ENCODE peak calls at places on chromosomes 13 and 19, in five cellular contexts. W is IMR-90, V is neuronal stem cell, T is trophoblast cell, I is H9. K is an unnamed sample.

GRCh38 chr19:41753159-41753558 is 2.2 kb upstream of the CEACAM6 start:
- DNase-seq in T (peak; percentile 18), W (no peak), V (peak; percentile 14), I (peak; percentile 65), K (no peak)

GRCh38 chr13:72808917-72809500 is 27.1 kb downstream of the PIBF1 start:
- DNase-seq in W (peak; percentile 6), T (no peak), I (no peak), V (peak; percentile 9), K (peak; percentile 28)

GRCh38 chr13:26300140-26300539 is 46.2 kb downstream of the CDK8 start:
- DNase-seq in T (no peak), V (no peak), W (peak; percentile 86), I (no peak), K (peak; percentile 66)

GRCh38 chr13:36282818-36283432 is 14.7 kb downstream of the CCDC169 start:
- DNase-seq in I (no peak), V (peak; percentile 12), W (peak; percentile 57), T (no peak), K (peak; percentile 50)

GRCh38 chr19:10769533-10770491 is 51.9 kb downstream of the DNM2 start:
- DNase-seq in W (peak; percentile 26), V (no peak), I (no peak), T (peak; percentile 69), K (peak; percentile 75)

GRCh38 chr13:76928456-76928855 is 19.9 kb upstream of the ACOD1 start:
- DNase-seq in V (no peak), T (no peak), I (no peak), W (peak; percentile 3), K (peak; percentile 20)

GRCh38 chr13:32471187-32471922 is 43.4 kb upstream of the N4BP2L1 start:
- DNase-seq in V (no peak), T (no peak), I (no peak), W (peak; percentile 67), K (no peak)

GRCh38 chr13:27969866-27970229 is 733 bp upstream of the CDX2 start:
- DNase-seq in V (no peak), I (no peak), T (no peak), W (no peak), K (no peak)

GRCh38 chr19:38044267-38045111 is 137.5 kb downstream of the SIPA1L3 start:
- DNase-seq in I (no peak), W (peak; percentile 68), T (no peak), V (no peak), K (peak; percentile 38)

GRCh38 chr19:17873661-17874422 is 2.1 kb downstream of the SLC5A5 start:
- DNase-seq in T (peak; percentile 77), V (peak; percentile 72), W (no peak), I (peak; percentile 91), K (peak; percentile 30)

GRCh38 chr13:30845297-30846214 is 60.5 kb upstream of the MEDAG start:
- DNase-seq in I (no peak), W (no peak), T (no peak), V (no peak), K (peak; percentile 97)

GRCh38 chr19:19657397-19657783 is 6.1 kb downstream of the ATP13A1 start:
- DNase-seq in T (no peak), I (no peak), V (no peak), W (no peak), K (no peak)

GRCh38 chr19:41936961-41937360 is 8.7 kb upstream of the ERFL start:
- DNase-seq in V (no peak), I (no peak), W (no peak), T (no peak), K (no peak)

GRCh38 chr19:17522988-17523872 is 11.8 kb downstream of the PGLS start:
- DNase-seq in T (no peak), W (no peak), I (no peak), V (no peak), K (no peak)

GRCh38 chr19:57935731-57936130 is 529 bp upstream of the ZNF418 start:
- DNase-seq in T (no peak), V (no peak), W (no peak), I (no peak), K (no peak)

GRCh38 chr19:49355890-49356289 is 6.3 kb downstream of the TEAD2 start:
- DNase-seq in W (no peak), I (no peak), T (no peak), V (no peak), K (no peak)

GRCh38 chr19:5038631-5039271 is 69.8 kb downstream of the KDM4B start:
- DNase-seq in I (peak; percentile 56), W (peak; percentile 24), T (no peak), V (no peak), K (peak; percentile 40)

GRCh38 chr19:52070496-52070895 is 21.9 kb upstream of the ZNF432 start:
- DNase-seq in V (no peak), I (no peak), T (peak; percentile 92), W (peak; percentile 44), K (no peak)

GRCh38 chr19:49475995-49476880 is 2.2 kb downstream of the FLT3LG start:
- DNase-seq in V (peak; percentile 58), T (peak; percentile 44), I (peak; percentile 96), W (no peak), K (peak; percentile 69)

GRCh38 chr13:96025283-96025682 is 27.9 kb downstream of the UGGT2 start:
- DNase-seq in V (no peak), T (no peak), W (no peak), I (no peak), K (no peak)

GRCh38 chr13:51035469-51035868 is 75.6 kb downstream of the C13orf42 start:
- DNase-seq in I (no peak), W (no peak), V (no peak), T (no peak), K (no peak)

GRCh38 chr19:16628984-16629691 is 1.1 kb upstream of the MED26 start:
- DNase-seq in T (no peak), V (no peak), I (no peak), W (peak; percentile 72), K (peak; percentile 71)

GRCh38 chr13:32023096-32023495 is 8.5 kb upstream of the FRY start:
- DNase-seq in I (no peak), V (no peak), W (no peak), T (no peak), K (no peak)

GRCh38 chr13:58080806-58081205 is 449.3 kb downstream of the PCDH17 start:
- DNase-seq in I (no peak), W (no peak), T (no peak), V (peak; percentile 23), K (no peak)

GRCh38 chr19:34580055-34580336 is 97.0 kb downstream of the SCGB2B2 start:
- DNase-seq in I (no peak), T (no peak), W (no peak), V (no peak), K (no peak)

GRCh38 chr13:38693641-38694040 is 6.8 kb downstream of the FREM2 start:
- DNase-seq in V (no peak), W (no peak), T (no peak), I (no peak), K (no peak)

GRCh38 chr13:107585466-107585865 is 629.9 kb downstream of the LIG4 start:
- DNase-seq in T (no peak), V (no peak), I (no peak), W (peak; percentile 46), K (peak; percentile 53)

GRCh38 chr13:94415484-94415883 is 64.0 kb downstream of the DCT start:
- DNase-seq in W (no peak), I (no peak), V (no peak), T (no peak), K (no peak)

GRCh38 chr13:29948246-29948645 is 97.8 kb upstream of the UBL3 start:
- DNase-seq in W (peak; percentile 87), V (no peak), I (no peak), T (no peak), K (peak; percentile 53)

DNA sequence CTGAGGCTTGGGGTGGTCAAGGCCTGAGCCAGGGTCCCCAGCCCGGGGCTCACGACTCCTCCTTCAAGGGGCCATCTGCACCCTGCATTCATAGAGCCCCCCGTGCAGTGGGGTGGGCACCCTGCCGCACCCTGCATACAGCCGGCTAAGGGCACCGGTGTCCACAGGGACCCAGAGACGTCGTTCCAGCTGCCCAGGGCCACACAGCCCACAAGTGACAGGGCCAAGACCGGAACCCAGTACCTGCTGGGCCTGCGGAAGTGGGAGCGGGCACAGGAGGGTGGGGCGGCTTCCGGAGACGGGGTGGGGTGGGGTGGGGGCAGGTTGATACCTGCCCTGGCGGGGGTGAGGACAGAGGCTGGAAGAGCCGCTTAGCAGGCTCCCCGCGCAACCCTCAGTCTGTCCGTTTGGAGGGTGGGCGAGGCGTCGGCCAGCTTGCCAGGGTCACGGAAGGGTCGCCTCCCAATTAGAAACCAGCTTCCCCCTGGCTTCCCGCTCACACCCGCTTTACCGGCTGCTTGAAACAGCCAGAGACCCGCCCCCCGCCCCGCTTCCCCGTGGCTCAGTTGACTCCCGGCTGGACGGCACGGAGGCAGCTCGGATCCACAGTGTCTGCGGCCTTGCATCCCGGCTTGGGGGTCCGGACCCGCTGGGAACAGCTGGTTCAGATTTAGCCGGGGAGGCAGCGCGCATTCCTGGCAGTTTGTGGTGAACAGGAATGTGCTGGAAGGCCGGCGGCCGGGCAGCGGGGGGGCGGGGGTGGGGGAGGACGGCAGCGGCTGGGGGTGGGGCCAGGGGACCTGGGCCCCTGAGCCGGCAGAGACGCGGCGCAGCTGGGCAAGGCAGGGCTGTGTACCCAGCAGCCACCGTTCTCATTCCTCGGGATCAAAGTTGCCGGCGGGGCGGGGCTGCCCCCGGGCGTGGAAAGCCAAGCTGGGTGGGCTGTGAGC is 1.8 kb downstream of the CNN2 start:
- DNase-seq in I (peak; percentile 77), T (peak; percentile 52), W (peak; percentile 95), V (peak; percentile 79), K (peak; percentile 95)
- H4K8ac ChIP-seq in I (no peak overlapping the region), T (peak overlapping the region; percentile 59), W (peak overlapping the region; percentile 90), V (no peak overlapping the region), K (peak overlapping the region; percentile 36)

GRCh38 chr13:22210134-22210930 is 539.5 kb downstream of the FGF9 start:
- DNase-seq in T (no peak), W (no peak), V (no peak), I (peak; percentile 47), K (no peak)
- H4K91ac ChIP-seq in T (no peak overlapping the region), W (no peak overlapping the region), V (no peak overlapping the region), I (no peak overlapping the region), K (no peak overlapping the region)

DNA sequence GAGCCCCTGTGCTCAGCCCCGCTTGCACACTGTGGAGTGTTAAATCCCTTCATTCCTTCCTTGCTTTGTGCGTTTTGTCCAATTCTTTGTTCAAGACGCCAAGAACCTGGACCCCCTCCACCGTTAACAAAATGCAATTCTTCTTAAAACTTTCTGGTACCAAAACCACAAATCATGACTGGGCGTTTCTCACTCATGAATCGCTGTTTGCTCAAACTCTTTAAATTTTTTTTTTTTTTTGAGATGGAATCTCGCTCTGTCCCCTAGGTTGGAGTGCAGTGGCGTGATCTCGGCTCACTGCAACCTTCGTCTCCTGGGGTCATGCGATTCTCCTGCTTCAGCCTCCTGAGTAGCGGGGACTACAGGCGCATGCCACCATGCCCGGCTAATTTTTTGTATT is 841 bp downstream of the ZNF20 start:
- DNase-seq in I (no peak), V (no peak), T (no peak), W (peak; percentile 8), K (peak; percentile 32)
- H4K8ac ChIP-seq in I (no peak overlapping the region), V (no peak overlapping the region), T (no peak overlapping the region), W (peak overlapping the region; percentile 37), K (no peak overlapping the region)

DNA sequence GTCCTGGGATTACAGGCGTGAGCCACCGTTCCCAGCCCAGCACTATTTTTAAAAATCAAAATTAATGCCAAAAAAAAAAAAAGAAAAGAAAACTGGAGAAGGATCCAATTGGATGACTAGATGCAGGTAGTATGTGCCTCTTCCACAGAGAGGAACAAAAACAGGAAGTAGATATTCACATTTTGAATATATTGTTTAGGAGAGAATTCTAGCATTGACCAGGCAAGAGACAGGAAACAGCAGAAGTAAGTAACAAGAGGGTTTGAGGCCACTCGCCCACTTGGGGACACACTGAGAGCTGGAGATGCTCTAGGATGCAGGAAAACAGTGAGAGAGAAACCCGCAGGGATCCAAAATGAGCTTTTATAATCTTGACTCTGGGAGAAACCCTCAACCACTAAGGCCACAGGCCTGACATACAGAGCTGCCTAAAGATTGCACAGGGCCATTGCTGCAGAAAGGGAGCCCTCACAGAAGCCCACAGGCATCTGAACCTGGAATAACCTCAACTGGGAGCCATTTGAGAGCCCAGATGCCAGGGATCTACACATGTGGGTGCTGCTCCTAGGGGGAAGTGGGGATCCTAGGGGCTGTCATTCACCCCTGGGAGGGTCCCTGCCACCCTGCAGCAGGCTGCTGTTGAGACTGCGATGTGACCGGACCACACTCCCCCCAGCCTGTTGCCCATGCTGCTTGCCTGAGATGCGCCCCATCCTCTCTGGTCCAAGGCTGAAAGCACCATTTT is 28.2 kb downstream of the IGFL2 start:
- DNase-seq in V (no peak), W (no peak), T (no peak), I (no peak), K (no peak)
- H4K91ac ChIP-seq in V (no peak overlapping the region), W (no peak overlapping the region), T (no peak overlapping the region), I (no peak overlapping the region), K (no peak overlapping the region)

K was measured in mesenchymal stem cell.